ENCODE peak calls at places on chromosomes 13 and 19, in five cellular contexts. One of them, this sample, is unnamed. For H3K4me1, the result is how much of the 10 kb centered on the place peaks cover.

GRCh38 chr19:1009043-1009975 is 9.1 kb downstream of the GRIN3B start:
- DNase-seq in gastrocnemius medialis: no peak
- DNase-seq in upper lobe of left lung: no peak
- DNase-seq in mucosa of descending colon: no peak
- DNase-seq in tibial nerve: no peak
- DNase-seq in this sample: no peak

GRCh38 chr13:46668302-46668720 is 115.3 kb downstream of the LRCH1 start:
- DNase-seq in gastrocnemius medialis: peak
- DNase-seq in mucosa of descending colon: peak
- DNase-seq in tibial nerve: peak
- DNase-seq in upper lobe of left lung: peak
- DNase-seq in this sample: no peak

GRCh38 chr19:29040291-29040690 is 172.7 kb downstream of the UQCRFS1 start:
- DNase-seq in gastrocnemius medialis: no peak
- DNase-seq in mucosa of descending colon: peak
- DNase-seq in upper lobe of left lung: no peak
- DNase-seq in tibial nerve: peak
- DNase-seq in this sample: no peak

GRCh38 chr19:8445488-8446001 is 770 bp downstream of the HNRNPM start:
- DNase-seq in mucosa of descending colon: peak
- DNase-seq in gastrocnemius medialis: peak
- DNase-seq in upper lobe of left lung: peak
- DNase-seq in tibial nerve: peak
- DNase-seq in this sample: peak

GRCh38 chr13:82294226-82294625 is 1588.0 kb downstream of the SLITRK1 start:
- DNase-seq in tibial nerve: no peak
- DNase-seq in upper lobe of left lung: no peak
- DNase-seq in mucosa of descending colon: no peak
- DNase-seq in gastrocnemius medialis: no peak
- DNase-seq in this sample: no peak

GRCh38 chr13:89969996-89970709 is 1377.3 kb upstream of the MIR17HG start:
- DNase-seq in gastrocnemius medialis: no peak
- DNase-seq in upper lobe of left lung: no peak
- DNase-seq in tibial nerve: no peak
- DNase-seq in mucosa of descending colon: no peak
- DNase-seq in this sample: no peak

GRCh38 chr19:623175-623916 is 10.0 kb downstream of the POLRMT start:
- DNase-seq in upper lobe of left lung: no peak
- DNase-seq in tibial nerve: no peak
- DNase-seq in gastrocnemius medialis: no peak
- DNase-seq in mucosa of descending colon: no peak
- DNase-seq in this sample: no peak

GRCh38 chr13:47121092-47121763 is 224.4 kb upstream of the HTR2A start:
- DNase-seq in upper lobe of left lung: no peak
- DNase-seq in mucosa of descending colon: no peak
- DNase-seq in tibial nerve: no peak
- DNase-seq in gastrocnemius medialis: no peak
- DNase-seq in this sample: no peak

GRCh38 chr13:21060827-21061076 is 634 bp downstream of the LATS2 start:
- DNase-seq in gastrocnemius medialis: peak
- DNase-seq in mucosa of descending colon: no peak
- DNase-seq in upper lobe of left lung: peak
- DNase-seq in tibial nerve: no peak
- DNase-seq in this sample: no peak
- H3K4me1 ChIP-seq in gastrocnemius medialis: under half
- H3K4me1 ChIP-seq in mucosa of descending colon: under half
- H3K4me1 ChIP-seq in upper lobe of left lung: under half
- H3K4me1 ChIP-seq in tibial nerve: under half
- H3K4me1 ChIP-seq in this sample: under half

GRCh38 chr19:50638576-50638975 is 1.1 kb downstream of the SYT3 start:
- DNase-seq in mucosa of descending colon: no peak
- DNase-seq in tibial nerve: no peak
- DNase-seq in upper lobe of left lung: no peak
- DNase-seq in gastrocnemius medialis: no peak
- DNase-seq in this sample: no peak
- H3K4me3 ChIP-seq in mucosa of descending colon: no peak
- H3K4me3 ChIP-seq in tibial nerve: no peak
- H3K4me3 ChIP-seq in upper lobe of left lung: no peak
- H3K4me3 ChIP-seq in gastrocnemius medialis: no peak
- H3K4me3 ChIP-seq in this sample: no peak

GRCh38 chr13:102564564-102564963 is 32.2 kb upstream of the TPP2 start:
- DNase-seq in upper lobe of left lung: no peak
- DNase-seq in gastrocnemius medialis: no peak
- DNase-seq in mucosa of descending colon: no peak
- DNase-seq in tibial nerve: no peak
- DNase-seq in this sample: no peak

GRCh38 chr13:102563267-102563666 is 33.5 kb upstream of the TPP2 start:
- DNase-seq in tibial nerve: no peak
- DNase-seq in upper lobe of left lung: no peak
- DNase-seq in mucosa of descending colon: no peak
- DNase-seq in gastrocnemius medialis: no peak
- DNase-seq in this sample: no peak

GRCh38 chr13:102566513-102566912 is 30.3 kb upstream of the TPP2 start:
- DNase-seq in upper lobe of left lung: no peak
- DNase-seq in tibial nerve: no peak
- DNase-seq in mucosa of descending colon: no peak
- DNase-seq in gastrocnemius medialis: no peak
- DNase-seq in this sample: no peak

GRCh38 chr13:102558029-102558428 is 38.8 kb upstream of the TPP2 start:
- DNase-seq in mucosa of descending colon: no peak
- DNase-seq in tibial nerve: no peak
- DNase-seq in upper lobe of left lung: no peak
- DNase-seq in gastrocnemius medialis: no peak
- DNase-seq in this sample: no peak

GRCh38 chr13:102561933-102562332 is 34.9 kb upstream of the TPP2 start:
- DNase-seq in tibial nerve: no peak
- DNase-seq in mucosa of descending colon: no peak
- DNase-seq in gastrocnemius medialis: no peak
- DNase-seq in upper lobe of left lung: no peak
- DNase-seq in this sample: no peak
- H3K4me1 ChIP-seq in tibial nerve: under half
- H3K4me1 ChIP-seq in mucosa of descending colon: under half
- H3K4me1 ChIP-seq in gastrocnemius medialis: under half
- H3K4me1 ChIP-seq in upper lobe of left lung: under half
- H3K4me1 ChIP-seq in this sample: under half

DNA sequence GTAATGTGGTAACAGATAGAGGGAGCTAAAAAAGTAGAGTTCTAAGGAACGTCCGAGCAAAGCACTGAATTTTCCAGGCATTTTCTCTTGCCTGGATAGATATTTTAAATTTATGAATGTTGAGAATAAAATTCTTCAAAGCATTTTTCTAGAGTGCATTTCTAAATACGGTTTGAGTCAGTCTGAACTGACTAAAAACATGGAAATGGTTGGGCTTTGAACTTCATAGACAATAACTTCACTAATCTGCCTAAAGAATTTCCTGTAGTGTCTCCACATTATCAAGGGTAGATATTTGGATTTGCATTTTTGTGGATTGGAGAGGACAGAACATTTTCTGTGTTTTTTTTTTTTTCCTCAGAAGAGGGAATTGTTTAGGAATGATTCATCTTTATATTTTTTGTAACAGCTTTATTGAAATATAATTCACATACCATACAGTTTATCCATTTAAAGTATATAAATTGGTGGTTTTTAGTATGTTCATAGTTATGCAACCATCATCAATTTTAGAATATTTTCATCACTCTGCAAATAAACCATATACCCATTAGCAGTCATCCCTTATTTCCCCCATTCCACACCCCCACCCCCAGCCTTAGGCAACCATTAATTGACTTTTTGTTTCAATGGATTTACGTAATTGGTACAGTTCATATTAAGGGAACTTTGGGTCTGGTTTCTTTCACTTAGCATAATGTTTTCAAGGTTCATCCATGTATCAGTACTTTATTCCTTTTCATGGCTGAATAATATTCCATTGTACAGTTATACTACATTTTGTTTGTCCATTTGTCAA is 20.7 kb downstream of the GARRE1 start:
- DNase-seq in tibial nerve: no peak
- DNase-seq in upper lobe of left lung: no peak
- DNase-seq in gastrocnemius medialis: no peak
- DNase-seq in mucosa of descending colon: no peak
- DNase-seq in this sample: no peak
- H3K4me3 ChIP-seq in tibial nerve: no peak
- H3K4me3 ChIP-seq in upper lobe of left lung: no peak
- H3K4me3 ChIP-seq in gastrocnemius medialis: no peak
- H3K4me3 ChIP-seq in mucosa of descending colon: no peak
- H3K4me3 ChIP-seq in this sample: no peak

This sample was measured in CD8-positive, alpha-beta T cell.